ENCODE peak calls at places on chromosomes 16 and 17, in five cellular contexts. U is stomach, S is IMR-90, O is adrenal gland, Q is HCT116. C is an unnamed sample.

GRCh38 chr17:61200349-61200735 is 199.3 kb upstream of the TBX2 start:
- DNase-seq in U (no peak), S (peak), O (no peak), Q (no peak), C (no peak)

GRCh38 chr16:55569025-55569424 is 2.5 kb downstream of the CAPNS2 start:
- DNase-seq in U (no peak), S (peak), O (no peak), Q (no peak), C (no peak)

GRCh38 chr16:58034128-58034685 is 8.7 kb downstream of the MMP15 start:
- DNase-seq in U (no peak), S (no peak), O (no peak), Q (no peak), C (no peak)

GRCh38 chr16:50718761-50719400 is 23.0 kb upstream of the CYLD start:
- DNase-seq in U (peak), S (no peak), O (no peak), Q (no peak), C (no peak)

GRCh38 chr16:58638148-58639036 is 8.8 kb upstream of the CNOT1 start:
- DNase-seq in U (peak), S (peak), O (peak), Q (peak), C (peak)

GRCh38 chr16:71524566-71525553 is 1.4 kb upstream of the CHST4 start:
- DNase-seq in U (no peak), S (no peak), O (peak), Q (no peak), C (no peak)

GRCh38 chr17:39077874-39078273 is 73.6 kb downstream of the PLXDC1 start:
- DNase-seq in U (no peak), S (no peak), O (no peak), Q (no peak), C (no peak)

GRCh38 chr16:67662653-67663010 is 1.9 kb downstream of the PARD6A start:
- DNase-seq in U (no peak), S (no peak), O (no peak), Q (no peak), C (no peak)

GRCh38 chr16:74279805-74280204 is 16.8 kb upstream of the PSMD7 start:
- DNase-seq in U (no peak), S (no peak), O (no peak), Q (no peak), C (no peak)

GRCh38 chr17:20960871-20961270 is 81.9 kb downstream of the USP22 start:
- DNase-seq in U (no peak), S (no peak), O (no peak), Q (no peak), C (no peak)

GRCh38 chr17:20954794-20955193 is 88.0 kb downstream of the USP22 start:
- DNase-seq in U (no peak), S (no peak), O (no peak), Q (no peak), C (no peak)

GRCh38 chr17:20952183-20952582 is 90.6 kb downstream of the USP22 start:
- DNase-seq in U (no peak), S (no peak), O (no peak), Q (no peak), C (no peak)

GRCh38 chr17:20961551-20961950 is 81.3 kb downstream of the USP22 start:
- DNase-seq in U (no peak), S (no peak), O (no peak), Q (no peak), C (no peak)

GRCh38 chr17:20955437-20956323 is 87.1 kb downstream of the USP22 start:
- DNase-seq in U (no peak), S (peak), O (peak), Q (no peak), C (no peak)
- TF ChIP-seq CTCF in U (no peak), S (no peak), O (no peak), Q (no peak), C (no peak)

GRCh38 chr17:55269894-55270293 is 5.1 kb downstream of the HLF start:
- DNase-seq in U (no peak), S (no peak), O (no peak), Q (no peak), C (no peak)
- H3K4me3 ChIP-seq in U (no peak), S (no peak), O (peak), Q (no peak), C (no peak)

DNA sequence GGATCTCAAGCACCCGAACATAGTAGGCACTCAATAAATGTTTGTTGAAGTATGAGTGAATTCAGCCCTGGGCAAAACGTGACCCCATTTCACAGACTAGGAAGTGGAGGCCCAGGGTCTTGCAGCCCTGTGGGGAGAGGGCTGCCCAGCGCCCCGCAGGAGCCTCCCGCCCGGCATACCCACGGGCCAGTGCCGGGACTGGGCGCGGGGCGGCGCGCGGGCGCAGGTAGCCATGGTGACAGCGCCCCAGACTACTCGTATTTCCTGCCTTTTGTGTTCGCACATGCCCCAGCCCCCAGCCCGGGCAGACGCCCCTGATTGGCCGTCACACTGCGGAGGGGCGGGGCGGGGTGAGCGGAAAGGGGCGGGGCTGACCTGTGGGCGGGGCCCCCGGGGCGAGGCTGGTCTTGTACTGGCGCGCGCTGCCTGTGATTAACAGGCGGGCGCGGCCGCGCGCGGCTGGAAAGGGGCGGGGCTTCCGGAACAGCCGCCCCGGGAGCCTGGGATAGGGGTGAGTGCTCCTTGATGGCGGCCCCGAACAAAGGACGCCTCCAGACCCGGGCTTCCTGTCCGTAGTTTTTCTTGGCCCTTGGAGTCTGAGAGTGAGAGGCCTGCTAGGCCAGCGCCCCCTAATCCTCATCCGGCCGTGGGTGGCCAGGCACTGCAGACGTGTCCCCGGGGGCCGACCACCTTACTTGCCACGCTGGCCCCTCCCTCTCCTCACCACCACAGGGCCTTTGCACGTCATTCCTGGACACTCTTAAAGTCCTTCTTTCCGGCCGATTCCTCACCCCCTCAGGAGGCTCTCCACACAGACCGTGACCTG is 71.0 kb downstream of the RAI1 start:
- DNase-seq in U (peak), S (peak), O (peak), Q (peak), C (peak)
- TF ChIP-seq POLR2A in U (no peak), S (no peak), O (peak), Q (no peak), C (no peak)

DNA sequence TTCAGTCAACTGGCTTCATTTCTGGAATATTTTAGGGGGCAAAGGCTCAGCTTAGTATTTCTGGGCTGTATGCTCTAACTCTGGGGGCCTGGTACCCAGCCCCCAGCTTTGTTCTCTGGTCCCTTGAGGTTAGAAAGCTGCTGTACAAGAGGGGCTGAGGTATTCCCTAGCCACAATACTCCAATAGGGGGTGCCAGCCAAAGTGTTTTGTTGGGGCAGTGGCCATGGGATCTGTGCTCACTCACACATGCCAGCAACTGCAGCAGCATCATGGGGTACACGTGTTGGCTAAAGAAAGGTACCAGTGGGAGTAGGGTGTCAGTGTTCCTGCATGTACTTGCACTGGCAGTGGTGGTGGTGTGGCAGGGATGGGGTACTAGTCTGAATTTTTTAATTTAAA is 257.3 kb downstream of the CA10 start:
- DNase-seq in U (no peak), S (no peak), O (no peak), Q (no peak), C (no peak)
- TF ChIP-seq CTCF in U (no peak), S (no peak), O (no peak), Q (no peak), C (no peak)

DNA sequence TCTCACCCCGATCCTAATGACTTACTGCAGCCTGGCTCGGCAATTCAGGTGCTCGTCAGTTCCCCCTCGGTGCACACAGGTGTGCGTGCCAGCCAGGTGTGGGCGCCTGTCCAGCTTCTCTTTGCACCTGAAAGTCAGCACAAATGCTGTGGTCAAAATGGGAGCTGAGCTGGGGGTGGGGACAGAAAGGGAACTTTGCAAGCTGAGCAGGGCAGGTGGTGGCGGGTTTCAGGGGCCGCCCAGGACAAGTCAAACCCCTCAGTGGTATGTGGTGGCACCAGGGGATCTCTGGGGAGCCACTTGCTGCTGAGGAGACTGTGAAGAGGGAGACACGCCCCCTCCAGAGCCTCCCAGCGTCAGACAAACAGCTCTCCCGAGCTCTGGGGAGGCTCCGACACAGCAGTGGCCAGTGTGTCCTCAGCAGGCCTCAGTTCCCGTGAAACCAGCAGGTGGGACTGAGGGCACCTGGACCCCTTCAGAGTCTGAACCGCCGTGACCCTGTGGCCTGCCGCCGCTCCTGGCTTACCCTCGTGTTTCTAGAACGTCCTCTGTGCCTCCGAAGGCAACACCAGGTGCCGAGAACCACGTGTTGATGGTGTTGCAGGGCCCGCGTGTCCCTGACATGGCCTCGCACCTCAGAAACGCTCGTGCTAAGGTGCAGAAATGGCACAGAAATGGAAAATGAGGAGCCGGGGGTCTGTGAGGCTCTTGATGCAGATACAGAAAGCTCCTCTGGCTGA is 233.5 kb upstream of the TNRC6C start:
- DNase-seq in U (peak), S (no peak), O (no peak), Q (no peak), C (peak)
- H3K4me3 ChIP-seq in U (no peak), S (no peak), O (no peak), Q (no peak), C (no peak)

DNA sequence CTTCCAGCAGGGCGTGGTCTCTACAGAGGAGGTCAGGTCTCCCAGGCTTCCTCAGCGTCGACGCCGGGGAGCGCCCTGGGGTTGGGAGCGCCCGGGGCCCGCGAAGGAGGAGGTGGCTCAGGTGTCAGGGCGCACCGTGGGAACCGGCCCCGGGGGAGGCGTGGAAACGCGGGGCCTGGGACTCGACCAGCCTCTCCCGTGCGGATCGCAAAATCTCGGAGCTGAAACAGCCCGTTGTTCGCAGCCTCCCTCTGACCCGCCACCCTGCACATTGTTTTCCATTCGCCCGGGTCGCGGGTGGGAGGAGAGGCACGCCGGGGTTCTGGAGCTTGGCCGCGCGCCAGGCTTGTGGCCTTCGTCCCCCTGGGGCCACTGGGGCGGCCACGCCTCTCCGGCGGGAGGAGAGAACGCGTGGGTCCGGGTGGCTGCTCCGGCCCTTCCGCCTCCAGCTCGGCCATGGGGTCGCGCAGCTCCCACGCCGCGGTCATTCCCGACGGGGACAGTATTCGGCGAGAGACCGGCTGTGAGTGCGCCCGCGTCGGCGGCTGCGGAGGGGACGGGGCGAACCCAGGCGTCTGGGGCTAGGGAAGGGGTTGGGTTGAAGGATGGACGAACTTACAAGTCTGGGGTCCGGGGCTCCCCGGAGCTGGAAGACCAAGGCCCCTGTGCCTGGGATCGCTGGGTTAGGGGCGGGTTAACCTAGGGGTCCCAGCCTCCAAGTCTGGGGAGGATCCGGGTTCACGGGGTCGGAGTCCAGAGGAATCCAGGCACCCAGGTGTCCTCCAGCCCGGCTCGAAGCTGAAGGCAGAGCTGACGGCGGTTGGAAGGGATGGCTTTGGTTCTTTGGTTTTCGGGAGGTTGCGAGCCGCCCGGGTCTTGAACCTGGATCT is at the start of gene CHP2:
- DNase-seq in U (no peak), S (no peak), O (peak), Q (no peak), C (peak)
- TF ChIP-seq POLR2A in U (no peak), S (no peak), O (no peak), Q (no peak), C (no peak)

GRCh38 chr17:77632619-77633018 is 325.9 kb upstream of the TNRC6C start:
- DNase-seq in U (no peak), S (no peak), O (no peak), Q (no peak), C (no peak)

GRCh38 chr17:77635176-77635575 is 323.3 kb upstream of the TNRC6C start:
- DNase-seq in U (no peak), S (no peak), O (no peak), Q (no peak), C (peak)

GRCh38 chr17:77637807-77638182 is 320.7 kb upstream of the TNRC6C start:
- DNase-seq in U (no peak), S (no peak), O (no peak), Q (no peak), C (no peak)

GRCh38 chr17:77636835-77637806 is 321.4 kb upstream of the TNRC6C start:
- DNase-seq in U (no peak), S (no peak), O (no peak), Q (no peak), C (peak)

DNA sequence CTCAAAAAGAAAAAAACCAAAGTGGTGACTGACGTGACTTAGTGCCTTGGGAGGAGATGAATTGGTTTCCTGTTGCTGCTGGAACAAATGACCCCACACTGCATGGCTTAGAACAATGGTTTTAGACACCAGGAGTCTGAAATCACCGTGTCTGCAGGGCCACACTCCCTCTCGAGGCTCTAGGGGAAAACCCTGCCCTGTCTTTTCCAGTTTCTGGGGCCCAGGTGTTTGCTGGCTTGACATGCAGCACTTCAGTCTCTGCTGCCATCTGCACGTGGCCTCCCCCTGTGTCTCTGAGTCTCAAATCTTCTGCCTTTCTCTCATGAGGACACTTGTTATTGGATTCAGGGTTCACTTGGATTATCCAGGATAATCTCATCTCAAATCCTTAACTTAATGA is 323.8 kb upstream of the TNRC6C start:
- DNase-seq in U (no peak), S (no peak), O (no peak), Q (no peak), C (no peak)
- TF ChIP-seq CTCF in U (no peak), S (no peak), O (no peak), Q (no peak), C (no peak)